ENCODE peak calls at places on chromosomes 2 and 18, in seven cellular contexts. R is spleen; S is hepatocyte; D is CD4-positive, CD25-positive, alpha-beta regulatory T cell; M is CD8-positive, alpha-beta T cell; H is lung; J is neuronal stem cell. Y is an unnamed sample. For H3K36me3, the result is how much of the 10 kb centered on the place peaks cover.

GRCh38 chr18:11115268-11115667 is 34.1 kb downstream of the PIEZO2 start:
- DNase-seq in R (no peak), S (no peak), D (no peak), M (no peak), H (no peak), J (no peak), Y (no peak)

GRCh38 chr18:39326772-39327171 is 1761.2 kb upstream of the CELF4 start:
- DNase-seq in R (no peak), S (no peak), D (no peak), M (no peak), H (no peak), J (no peak), Y (no peak)

GRCh38 chr2:43737097-43737854 is 36.6 kb upstream of the DYNC2LI1 start:
- DNase-seq in R (no peak), S (peak), D (no peak), M (no peak), H (no peak), J (no peak), Y (no peak)

GRCh38 chr2:231708773-231709635 is 679 bp downstream of the PTMA start:
- DNase-seq in R (peak), S (peak), D (peak), M (peak), H (peak), J (no peak), Y (peak)

GRCh38 chr2:43265006-43265770 is 38.8 kb upstream of the ZFP36L2 start:
- DNase-seq in R (no peak), S (no peak), D (no peak), M (no peak), H (no peak), J (no peak), Y (no peak)

GRCh38 chr2:226445216-226445861 is 354.3 kb downstream of the IRS1 start:
- DNase-seq in R (no peak), S (peak), D (no peak), M (no peak), H (no peak), J (no peak), Y (no peak)

GRCh38 chr18:55546873-55547704 is 40.9 kb downstream of the TCF4 start:
- DNase-seq in R (no peak), S (peak), D (no peak), M (no peak), H (no peak), J (no peak), Y (no peak)

GRCh38 chr2:96470636-96471035 is 34.5 kb downstream of the NEURL3 start:
- DNase-seq in R (peak), S (peak), D (peak), M (peak), H (no peak), J (peak), Y (peak)

GRCh38 chr2:238389985-238390682 is 36.6 kb upstream of the ASB1 start:
- DNase-seq in R (no peak), S (no peak), D (no peak), M (no peak), H (peak), J (no peak), Y (no peak)

GRCh38 chr2:124778076-124778475 is 753.0 kb downstream of the CNTNAP5 start:
- DNase-seq in R (no peak), S (no peak), D (no peak), M (no peak), H (no peak), J (no peak), Y (no peak)

GRCh38 chr18:51051105-51051712 is 21.2 kb downstream of the SMAD4 start:
- DNase-seq in R (no peak), S (peak), D (peak), M (no peak), H (no peak), J (peak), Y (peak)

GRCh38 chr18:46715062-46715461 is 41.8 kb downstream of the ST8SIA5 start:
- DNase-seq in R (no peak), S (no peak), D (no peak), M (no peak), H (no peak), J (no peak), Y (no peak)

DNA sequence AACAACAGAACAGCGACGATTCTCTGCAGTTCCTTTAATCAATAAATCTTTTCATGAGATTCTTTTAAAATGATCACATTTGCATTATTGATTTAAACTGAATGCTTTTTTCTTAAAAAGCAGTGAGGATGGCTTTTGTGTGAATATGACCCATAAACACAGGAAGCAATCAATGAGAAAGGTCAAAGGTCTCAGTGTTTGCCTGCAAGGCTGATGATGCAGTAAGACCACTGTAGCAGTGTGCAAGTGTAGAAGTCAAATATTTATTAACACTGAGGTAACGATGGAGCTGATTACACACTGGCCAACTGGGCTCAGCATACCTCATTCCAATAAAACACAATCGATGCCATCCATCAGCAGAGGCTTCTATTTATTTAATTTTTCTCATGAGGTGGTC is 633.5 kb downstream of the DCDC2C start:
- DNase-seq in R (no peak), S (no peak), D (no peak), M (no peak), H (no peak), J (no peak), Y (no peak)
- H3K36me3 ChIP-seq in R (under half), S (under half), D (under half), M (under half), H (under half), J (under half), Y (under half)

GRCh38 chr2:240595381-240596079 is 9.0 kb downstream of the CAPN10 start:
- DNase-seq in R (peak), S (no peak), D (peak), M (no peak), H (no peak), J (peak), Y (peak)
- H3K36me3 ChIP-seq in R (half or more), S (under half), D (under half), M (under half), H (half or more), J (half or more), Y (under half)

GRCh38 chr2:88620015-88620414 is 7.2 kb downstream of the EIF2AK3 start:
- DNase-seq in R (no peak), S (no peak), D (no peak), M (no peak), H (no peak), J (no peak), Y (no peak)
- H3K36me3 ChIP-seq in R (under half), S (under half), D (under half), M (under half), H (under half), J (under half), Y (under half)

DNA sequence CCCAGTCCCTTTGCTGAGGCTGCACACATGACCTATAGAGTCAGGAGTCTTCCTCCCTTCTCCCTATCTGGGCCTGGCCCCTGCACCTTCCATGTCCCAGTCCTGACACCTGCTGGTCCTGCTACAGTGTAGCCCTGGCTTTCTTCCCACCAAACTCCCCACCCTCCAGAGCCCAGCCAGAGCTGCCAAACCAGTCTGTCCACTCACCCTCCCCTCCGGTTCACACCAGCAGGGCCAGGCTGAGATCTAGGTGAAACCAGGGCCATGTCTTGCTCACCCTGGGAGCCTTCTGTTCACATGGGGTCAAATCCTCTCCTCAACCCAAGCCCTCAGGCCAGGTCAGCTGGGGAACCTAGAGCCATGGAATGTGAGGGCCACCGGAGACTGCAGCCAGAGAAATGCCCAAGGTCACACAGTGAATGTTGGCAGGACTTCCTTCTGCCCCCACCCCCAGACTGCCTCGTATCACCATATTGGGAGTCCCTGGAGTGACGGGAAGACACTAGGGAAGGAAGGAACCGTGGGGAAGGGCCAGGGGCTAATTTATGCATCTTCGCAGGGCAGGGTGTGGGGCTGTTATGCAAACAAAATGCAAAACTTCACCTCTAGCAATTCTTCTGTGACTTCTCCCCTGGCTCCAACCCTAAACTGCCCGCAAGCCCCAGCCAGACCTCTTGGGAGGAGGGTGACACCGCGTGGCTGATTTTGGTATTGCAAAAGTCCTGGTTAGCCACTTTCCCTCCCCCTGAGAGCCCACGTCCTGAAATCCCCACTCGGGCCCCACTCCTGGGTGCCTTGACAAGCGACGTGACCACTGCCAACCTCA is 14.6 kb downstream of the TNS1 start:
- DNase-seq in R (peak), S (peak), D (peak), M (peak), H (peak), J (peak), Y (peak)
- H3K36me3 ChIP-seq in R (under half), S (under half), D (under half), M (under half), H (under half), J (under half), Y (under half)

GRCh38 chr2:135636982-135637381 is 104.7 kb upstream of the UBXN4 start:
- DNase-seq in R (no peak), S (no peak), D (no peak), M (no peak), H (no peak), J (no peak), Y (no peak)
- H3K36me3 ChIP-seq in R (under half), S (under half), D (under half), M (under half), H (under half), J (half or more), Y (under half)

GRCh38 chr2:225100856-225101294 is 58.6 kb upstream of the DOCK10 start:
- DNase-seq in R (no peak), S (peak), D (no peak), M (no peak), H (no peak), J (no peak), Y (no peak)
- H3K36me3 ChIP-seq in R (under half), S (under half), D (under half), M (under half), H (under half), J (under half), Y (under half)

GRCh38 chr2:55668956-55669355 is 24.7 kb downstream of the PNPT1 start:
- DNase-seq in R (no peak), S (no peak), D (no peak), M (no peak), H (no peak), J (no peak), Y (no peak)
- H3K36me3 ChIP-seq in R (half or more), S (under half), D (under half), M (under half), H (under half), J (half or more), Y (under half)